ENCODE peak calls at places on chromosomes 5 and 9, in nine cellular contexts. C is skeletal muscle cell; W is Panc1; Q is AG04449; V is CD8-positive, alpha-beta T cell; Y is kidney; B is neural progenitor cell; G is NT2/D1; H is aorta. J is an unnamed sample.

GRCh38 chr5:42842860-42843641 is 31.4 kb upstream of the SELENOP start:
- DNase-seq in C (no peak), W (no peak), Q (no peak), V (no peak), Y (no peak), B (no peak), G (no peak), H (no peak), J (peak)

GRCh38 chr5:82417776-82418607 is 139.8 kb upstream of the RPS23 start:
- DNase-seq in C (no peak), W (no peak), Q (peak), V (no peak), Y (no peak), B (no peak), G (no peak), H (no peak), J (peak)

GRCh38 chr9:70120834-70121510 is 77.3 kb downstream of the MAMDC2 start:
- DNase-seq in C (peak), W (no peak), Q (peak), V (no peak), Y (no peak), B (peak), G (no peak), H (peak), J (peak)

GRCh38 chr5:7850241-7850532 is 746 bp downstream of the CFAP90 start:
- DNase-seq in C (no peak), W (no peak), Q (no peak), V (no peak), Y (peak), B (no peak), G (no peak), H (no peak), J (no peak)

GRCh38 chr9:127721391-127721821 is 5.5 kb downstream of the TTC16 start:
- DNase-seq in C (no peak), W (no peak), Q (no peak), V (no peak), Y (peak), B (no peak), G (no peak), H (no peak), J (no peak)

GRCh38 chr5:53073349-53073748 is 36.2 kb downstream of the MOCS2 start:
- DNase-seq in C (no peak), W (no peak), Q (no peak), V (no peak), Y (no peak), B (no peak), G (no peak), H (no peak), J (peak)

GRCh38 chr9:127361561-127361960 is 35.4 kb upstream of the SLC2A8 start:
- DNase-seq in C (no peak), W (no peak), Q (no peak), V (no peak), Y (no peak), B (no peak), G (no peak), H (no peak), J (no peak)

GRCh38 chr5:652773-653350 is 40.3 kb downstream of the TPPP start:
- DNase-seq in C (no peak), W (no peak), Q (no peak), V (no peak), Y (peak), B (no peak), G (no peak), H (peak), J (no peak)

GRCh38 chr9:116574027-116574679 is 113.0 kb upstream of the TRIM32 start:
- DNase-seq in C (no peak), W (no peak), Q (no peak), V (no peak), Y (no peak), B (no peak), G (no peak), H (no peak), J (no peak)

GRCh38 chr5:107781451-107781850 is 110.7 kb upstream of the EFNA5 start:
- DNase-seq in C (no peak), W (no peak), Q (no peak), V (no peak), Y (no peak), B (no peak), G (no peak), H (no peak), J (peak)

GRCh38 chr9:74555015-74555414 is 57.9 kb downstream of the RORB start:
- DNase-seq in C (no peak), W (no peak), Q (no peak), V (no peak), Y (no peak), B (no peak), G (no peak), H (no peak), J (no peak)

GRCh38 chr9:127555830-127556820 is 56.0 kb upstream of the STXBP1 start:
- DNase-seq in C (peak), W (no peak), Q (peak), V (peak), Y (peak), B (no peak), G (no peak), H (peak), J (peak)

GRCh38 chr9:81686614-81687520 is 2.5 kb downstream of the TLE1 start:
- DNase-seq in C (peak), W (no peak), Q (no peak), V (peak), Y (peak), B (peak), G (peak), H (peak), J (peak)

GRCh38 chr5:154485850-154486426 is 7.9 kb upstream of the HAND1 start:
- DNase-seq in C (no peak), W (no peak), Q (no peak), V (no peak), Y (no peak), B (no peak), G (no peak), H (no peak), J (no peak)

GRCh38 chr9:32581512-32582143 is 8.7 kb upstream of the NDUFB6 start:
- DNase-seq in C (peak), W (no peak), Q (no peak), V (no peak), Y (no peak), B (peak), G (peak), H (no peak), J (peak)

GRCh38 chr5:133053463-133053862 is 1.6 kb downstream of the HSPA4 start:
- DNase-seq in C (no peak), W (no peak), Q (no peak), V (no peak), Y (no peak), B (no peak), G (no peak), H (no peak), J (no peak)

GRCh38 chr5:11182441-11183080 is 421.5 kb upstream of the DAP start:
- DNase-seq in C (no peak), W (peak), Q (peak), V (no peak), Y (no peak), B (peak), G (peak), H (no peak), J (peak)

GRCh38 chr5:121702783-121703182 is 148.9 kb upstream of the FTMT start:
- DNase-seq in C (no peak), W (no peak), Q (no peak), V (no peak), Y (no peak), B (no peak), G (no peak), H (no peak), J (no peak)

GRCh38 chr5:79069488-79070001 is at the start of the genes BHMT2 and DMGDH:
- DNase-seq in C (no peak), W (no peak), Q (no peak), V (no peak), Y (peak), B (no peak), G (no peak), H (peak), J (peak)

GRCh38 chr5:159208508-159209437 is 580 bp downstream of the RNF145 start:
- DNase-seq in C (no peak), W (no peak), Q (no peak), V (peak), Y (peak), B (peak), G (peak), H (peak), J (peak)

GRCh38 chr9:135840539-135840938 is 66.8 kb downstream of the CAMSAP1 start:
- DNase-seq in C (no peak), W (no peak), Q (no peak), V (no peak), Y (no peak), B (no peak), G (no peak), H (no peak), J (no peak)

GRCh38 chr5:1467341-1468246 is 22.4 kb upstream of the SLC6A3 start:
- DNase-seq in C (no peak), W (no peak), Q (no peak), V (no peak), Y (peak), B (no peak), G (no peak), H (peak), J (no peak)

GRCh38 chr9:120909904-120910303 is 16.7 kb downstream of the TRAF1 start:
- DNase-seq in C (no peak), W (no peak), Q (no peak), V (no peak), Y (no peak), B (no peak), G (no peak), H (no peak), J (no peak)

GRCh38 chr9:24801344-24801743 is 255.6 kb upstream of the IZUMO3 start:
- DNase-seq in C (no peak), W (no peak), Q (no peak), V (no peak), Y (no peak), B (no peak), G (no peak), H (no peak), J (no peak)

GRCh38 chr5:58406394-58406793 is 53.5 kb downstream of the PLK2 start:
- DNase-seq in C (no peak), W (no peak), Q (no peak), V (no peak), Y (no peak), B (no peak), G (no peak), H (no peak), J (peak)
- H3K4me3 ChIP-seq in C (no peak), W (no peak), Q (no peak), V (no peak), Y (no peak), B (no peak), G (no peak), H (no peak), J (no peak)

GRCh38 chr9:137136926-137137607 is 1.9 kb upstream of the GRIN1 start:
- DNase-seq in C (no peak), W (no peak), Q (no peak), V (no peak), Y (no peak), B (no peak), G (no peak), H (no peak), J (no peak)

GRCh38 chr9:137139468-137140150 is 655 bp downstream of the GRIN1 start:
- DNase-seq in C (no peak), W (no peak), Q (no peak), V (no peak), Y (no peak), B (no peak), G (no peak), H (no peak), J (no peak)

GRCh38 chr9:137138058-137138697 is 776 bp upstream of the GRIN1 start:
- DNase-seq in C (no peak), W (no peak), Q (no peak), V (no peak), Y (no peak), B (peak), G (no peak), H (no peak), J (no peak)

GRCh38 chr9:137140151-137141012 is 1.4 kb downstream of the GRIN1 start:
- DNase-seq in C (no peak), W (no peak), Q (no peak), V (no peak), Y (no peak), B (peak), G (no peak), H (no peak), J (no peak)

DNA sequence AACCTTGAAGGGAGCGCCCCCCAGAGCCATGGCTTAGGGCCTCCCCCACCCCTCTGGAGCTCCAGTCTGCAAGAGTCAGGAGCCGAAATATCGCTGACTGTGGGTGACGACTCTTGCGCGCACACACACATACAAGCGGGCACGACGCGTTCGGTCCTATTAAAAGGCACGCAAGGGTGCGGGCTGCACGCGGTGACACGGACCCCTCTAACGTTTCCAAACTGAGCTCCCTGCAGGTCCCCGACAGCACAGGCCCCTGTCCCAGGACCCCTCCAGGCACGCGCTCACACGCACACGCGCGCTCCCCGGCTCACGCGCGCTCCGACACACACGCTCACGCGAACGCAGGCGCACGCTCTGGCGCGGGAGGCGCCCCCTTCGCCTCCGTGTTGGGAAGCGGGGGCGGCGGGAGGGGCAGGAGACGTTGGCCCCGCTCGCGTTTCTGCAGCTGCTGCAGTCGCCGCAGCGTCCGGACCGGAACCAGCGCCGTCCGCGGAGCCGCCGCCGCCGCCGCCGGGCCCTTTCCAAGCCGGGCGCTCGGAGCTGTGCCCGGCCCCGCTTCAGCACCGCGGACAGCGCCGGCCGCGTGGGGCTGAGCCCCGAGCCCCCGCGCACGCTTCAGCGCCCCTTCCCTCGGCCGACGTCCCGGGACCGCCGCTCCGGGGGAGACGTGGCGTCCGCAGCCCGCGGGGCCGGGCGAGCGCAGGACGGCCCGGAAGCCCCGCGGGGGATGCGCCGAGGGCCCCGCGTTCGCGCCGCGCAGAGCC is at the start of gene GRIN1:
- DNase-seq in C (no peak), W (no peak), Q (no peak), V (peak), Y (no peak), B (peak), G (no peak), H (no peak), J (no peak)
- H3K4me3 ChIP-seq in C (no peak), W (no peak), Q (no peak), V (no peak), Y (no peak), B (no peak), G (peak), H (no peak), J (no peak)

DNA sequence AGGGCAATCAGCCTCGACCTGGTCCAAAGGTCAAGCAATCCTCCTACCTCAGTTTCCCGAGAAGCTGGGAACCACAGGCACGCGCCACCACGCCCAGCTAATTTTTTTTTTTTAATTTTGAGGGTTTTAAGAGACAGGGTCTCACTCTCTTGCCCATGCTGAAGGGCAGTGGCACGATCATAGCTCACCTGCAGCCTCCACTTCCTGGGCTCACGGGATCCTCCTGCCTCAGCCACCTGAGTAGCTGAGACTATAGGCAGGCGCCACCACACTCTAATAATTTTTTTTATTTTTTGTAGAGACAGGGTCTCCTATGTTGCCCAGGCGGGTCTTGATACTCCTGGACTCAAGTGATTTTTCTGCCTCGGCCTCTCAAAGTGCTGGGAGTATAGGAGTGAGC is 1.6 kb downstream of the UIMC1 start:
- DNase-seq in C (no peak), W (no peak), Q (no peak), V (no peak), Y (no peak), B (no peak), G (no peak), H (no peak), J (no peak)
- H3K4me3 ChIP-seq in C (peak), W (peak), Q (peak), V (peak), Y (peak), B (peak), G (peak), H (no peak), J (peak)

GRCh38 chr5:140870221-140871201 is 1.8 kb downstream of the PCDHA11 start:
- DNase-seq in C (no peak), W (no peak), Q (no peak), V (no peak), Y (peak), B (no peak), G (no peak), H (no peak), J (no peak)

GRCh38 chr5:140869555-140869886 is 764 bp downstream of the PCDHA11 start:
- DNase-seq in C (no peak), W (no peak), Q (no peak), V (no peak), Y (no peak), B (no peak), G (no peak), H (no peak), J (no peak)

DNA sequence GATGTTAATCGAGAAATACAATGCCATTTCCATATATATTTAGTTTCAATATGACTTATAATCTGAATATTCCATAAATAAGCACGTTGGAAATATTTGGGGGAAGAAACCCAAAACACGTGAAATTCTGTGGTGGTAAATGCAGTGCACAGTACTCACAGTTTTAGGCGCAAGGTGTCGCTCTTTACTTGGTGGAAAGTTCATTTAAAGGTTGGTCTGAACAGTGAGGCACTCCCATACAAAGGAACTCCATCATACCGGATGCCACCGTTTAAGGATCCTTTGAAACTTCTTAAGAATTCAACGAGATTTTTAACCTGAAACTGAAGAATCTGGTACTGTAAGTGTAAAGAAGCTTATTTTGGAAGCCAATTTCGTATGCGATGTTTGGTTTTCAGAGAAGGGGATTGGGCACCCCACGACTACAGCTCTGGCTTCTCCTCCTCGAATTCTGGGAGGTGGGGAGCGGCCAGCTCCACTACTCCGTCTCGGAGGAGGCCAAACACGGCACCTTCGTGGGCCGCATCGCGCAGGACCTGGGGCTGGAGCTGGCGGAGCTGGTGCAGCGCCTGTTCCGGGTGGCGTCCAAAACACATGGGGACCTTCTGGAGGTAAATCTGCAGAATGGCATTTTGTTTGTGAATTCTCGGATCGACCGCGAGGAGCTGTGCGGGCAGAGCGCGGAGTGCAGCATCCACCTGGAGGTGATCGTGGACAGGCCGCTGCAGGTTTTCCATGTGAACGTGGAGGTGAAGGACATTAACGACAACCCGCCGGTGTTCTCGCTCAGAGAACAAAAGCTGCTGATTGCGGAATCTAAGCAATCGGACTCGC is at the start of gene PCDHA11:
- DNase-seq in C (no peak), W (no peak), Q (no peak), V (no peak), Y (no peak), B (peak), G (no peak), H (no peak), J (peak)
- H3K4me3 ChIP-seq in C (no peak), W (no peak), Q (no peak), V (no peak), Y (peak), B (peak), G (peak), H (no peak), J (no peak)

GRCh38 chr5:3596261-3596825 is 711 bp downstream of the IRX1 start:
- DNase-seq in C (no peak), W (no peak), Q (no peak), V (no peak), Y (no peak), B (peak), G (no peak), H (no peak), J (no peak)

GRCh38 chr5:3592298-3592697 is 3.3 kb upstream of the IRX1 start:
- DNase-seq in C (no peak), W (no peak), Q (no peak), V (no peak), Y (peak), B (peak), G (no peak), H (no peak), J (no peak)

GRCh38 chr5:3595102-3595961 is at the start of gene IRX1:
- DNase-seq in C (no peak), W (no peak), Q (no peak), V (no peak), Y (peak), B (peak), G (no peak), H (no peak), J (no peak)

GRCh38 chr5:3593771-3594513 is 1.7 kb upstream of the IRX1 start:
- DNase-seq in C (no peak), W (no peak), Q (no peak), V (no peak), Y (peak), B (peak), G (no peak), H (no peak), J (no peak)

GRCh38 chr5:3594514-3595101 is 1.0 kb upstream of the IRX1 start:
- DNase-seq in C (no peak), W (no peak), Q (no peak), V (no peak), Y (peak), B (peak), G (no peak), H (no peak), J (no peak)
- H3K4me3 ChIP-seq in C (peak), W (no peak), Q (peak), V (no peak), Y (peak), B (peak), G (peak), H (peak), J (no peak)

J was measured in cardiac fibroblast.